ENCODE peak calls at places on chromosome 17, in five cellular contexts. U is progenitor cell of endocrine pancreas, O is NCI-H187, F is naive B cell, L is DMS79. K is an unnamed sample.

GRCh38 chr17:78414178-78415162 is 36.0 kb downstream of the PGS1 start:
- DNase-seq in U (no peak), O (no peak), F (no peak), L (no peak), K (no peak)

GRCh38 chr17:38673714-38674012 is 1.1 kb downstream of the EPOP start:
- DNase-seq in U (peak), O (no peak), F (peak), L (no peak), K (no peak)

GRCh38 chr17:70119961-70120360 is 44.9 kb downstream of the KCNJ16 start:
- DNase-seq in U (no peak), O (no peak), F (no peak), L (no peak), K (no peak)

GRCh38 chr17:43406676-43407645 is 8.2 kb downstream of the ARL4D start:
- DNase-seq in U (no peak), O (no peak), F (no peak), L (no peak), K (peak)

GRCh38 chr17:65674246-65675045 is 113.0 kb upstream of the AXIN2 start:
- DNase-seq in U (no peak), O (no peak), F (no peak), L (no peak), K (no peak)

GRCh38 chr17:34133350-34133749 is 121.7 kb upstream of the CCL2 start:
- DNase-seq in U (no peak), O (no peak), F (no peak), L (peak), K (no peak)

GRCh38 chr17:81735181-81736102 is 23.4 kb downstream of the SLC25A10 start:
- DNase-seq in U (no peak), O (no peak), F (peak), L (no peak), K (no peak)

GRCh38 chr17:82097187-82097918 is 683 bp downstream of the FASN start:
- DNase-seq in U (peak), O (no peak), F (no peak), L (no peak), K (peak)

GRCh38 chr17:46770818-46771600 is 47.5 kb downstream of the WNT3 start:
- DNase-seq in U (peak), O (no peak), F (peak), L (peak), K (peak)

GRCh38 chr17:16917995-16918394 is 53.9 kb downstream of the TNFRSF13B start:
- DNase-seq in U (no peak), O (no peak), F (no peak), L (no peak), K (no peak)

GRCh38 chr17:8593830-8594229 is 36.7 kb downstream of the MYH10 start:
- DNase-seq in U (no peak), O (no peak), F (no peak), L (no peak), K (no peak)

GRCh38 chr17:27559506-27559931 is 71.5 kb upstream of the LGALS9 start:
- DNase-seq in U (no peak), O (no peak), F (no peak), L (no peak), K (peak)

GRCh38 chr17:19322861-19323260 is 39.7 kb downstream of the B9D1 start:
- DNase-seq in U (no peak), O (no peak), F (no peak), L (no peak), K (no peak)

GRCh38 chr17:48642059-48642842 is 16.1 kb upstream of the HOXB9 start:
- DNase-seq in U (no peak), O (no peak), F (no peak), L (no peak), K (no peak)

GRCh38 chr17:44095647-44096496 is 25.3 kb downstream of the G6PC3 start:
- DNase-seq in U (peak), O (peak), F (no peak), L (peak), K (peak)

GRCh38 chr17:19460695-19461094 is 49.7 kb downstream of the RNF112 start:
- DNase-seq in U (no peak), O (no peak), F (no peak), L (no peak), K (no peak)

K was measured in NCI-H460.